ENCODE peak calls at places on chromosome 22, in six cellular contexts. Q, V, S, U, N and Y are unnamed samples.

GRCh38 chr22:17471901-17472566 is 91.3 kb upstream of the SLC25A18 start:
- DNase-seq in Q (no peak), U (no peak), N (no peak), V (no peak), S (no peak), Y (no peak)

GRCh38 chr22:49971232-49972162 is 10.9 kb downstream of the PIM3 start:
- DNase-seq in S (peak; percentile 77), Q (peak; percentile 7), N (peak; percentile 63), V (no peak), U (peak; percentile 91), Y (peak; percentile 86)

GRCh38 chr22:17924076-17924475 is 100.3 kb downstream of the MICAL3 start:
- DNase-seq in Q (no peak), S (no peak), V (no peak), U (no peak), N (no peak), Y (no peak)

GRCh38 chr22:25564979-25565677 is 653 bp downstream of the GRK3 start:
- DNase-seq in U (peak; percentile 67), S (no peak), V (no peak), N (no peak), Q (peak; percentile 40), Y (no peak)

GRCh38 chr22:25406510-25407210 is 157.8 kb upstream of the GRK3 start:
- DNase-seq in V (no peak), N (no peak), Q (no peak), U (peak; percentile 80), S (no peak), Y (no peak)

GRCh38 chr22:32144875-32145274 is 14.2 kb downstream of the C22orf42 start:
- DNase-seq in Q (no peak), S (no peak), U (no peak), V (no peak), N (no peak), Y (peak; percentile 78)

GRCh38 chr22:31652911-31653684 is 8.9 kb downstream of the PISD start:
- DNase-seq in S (no peak), V (no peak), Q (no peak), N (no peak), U (no peak), Y (no peak)

GRCh38 chr22:33255781-33256180 is 197.6 kb upstream of the SYN3 start:
- DNase-seq in V (no peak), U (no peak), S (no peak), Q (no peak), N (no peak), Y (no peak)

GRCh38 chr22:18076060-18076497 is 1.7 kb upstream of the PEX26 start:
- DNase-seq in U (no peak), Q (peak; percentile 65), S (peak; percentile 94), N (peak; percentile 91), V (peak; percentile 90), Y (no peak)

GRCh38 chr22:46019351-46019750 is 42.4 kb upstream of the WNT7B start:
- DNase-seq in N (no peak), U (no peak), Q (no peak), V (no peak), S (no peak), Y (peak; percentile 39)

GRCh38 chr22:39428597-39429071 is 28.2 kb upstream of the MGAT3 start:
- DNase-seq in S (no peak), Q (no peak), N (no peak), V (peak; percentile 87), U (no peak), Y (no peak)

GRCh38 chr22:30605449-30606110 is 1.4 kb upstream of the TCN2 start:
- DNase-seq in V (peak; percentile 45), Q (peak; percentile 48), S (peak; percentile 63), U (no peak), N (peak; percentile 59), Y (peak; percentile 72)

GRCh38 chr22:49325531-49326395 is 501.9 kb downstream of the BRD1 start:
- DNase-seq in Q (no peak), U (peak; percentile 20), N (no peak), V (no peak), S (no peak), Y (no peak)

GRCh38 chr22:38862375-38863329 is 9.4 kb downstream of the CBX6 start:
- DNase-seq in S (peak; percentile 72), V (no peak), U (no peak), Q (no peak), N (peak; percentile 37), Y (peak; percentile 43)

GRCh38 chr22:47369431-47370015 is 607.1 kb downstream of the TBC1D22A start:
- DNase-seq in S (peak; percentile 6), U (no peak), Q (no peak), V (no peak), N (no peak), Y (no peak)

GRCh38 chr22:42261266-42261665 is 9.2 kb downstream of the TCF20 start:
- DNase-seq in Q (no peak), V (peak; percentile 12), N (peak; percentile 64), U (no peak), S (peak; percentile 78), Y (no peak)

GRCh38 chr22:40524392-40525249 is 111.9 kb downstream of the MRTFA start:
- DNase-seq in U (no peak), N (peak; percentile 47), V (no peak), S (peak; percentile 76), Q (no peak), Y (no peak)
- TF ChIP-seq CTCF in U (no peak), N (peak; percentile 49), V (peak; percentile 33), S (peak; percentile 38), Q (no peak), Y (no peak)

GRCh38 chr22:21713428-21714058 is 22.1 kb downstream of the YPEL1 start:
- DNase-seq in N (no peak), Q (no peak), S (no peak), V (no peak), U (no peak), Y (no peak)
- TF ChIP-seq CTCF in N (no peak), Q (no peak), S (no peak), V (no peak), U (no peak), Y (peak; percentile 29)

DNA sequence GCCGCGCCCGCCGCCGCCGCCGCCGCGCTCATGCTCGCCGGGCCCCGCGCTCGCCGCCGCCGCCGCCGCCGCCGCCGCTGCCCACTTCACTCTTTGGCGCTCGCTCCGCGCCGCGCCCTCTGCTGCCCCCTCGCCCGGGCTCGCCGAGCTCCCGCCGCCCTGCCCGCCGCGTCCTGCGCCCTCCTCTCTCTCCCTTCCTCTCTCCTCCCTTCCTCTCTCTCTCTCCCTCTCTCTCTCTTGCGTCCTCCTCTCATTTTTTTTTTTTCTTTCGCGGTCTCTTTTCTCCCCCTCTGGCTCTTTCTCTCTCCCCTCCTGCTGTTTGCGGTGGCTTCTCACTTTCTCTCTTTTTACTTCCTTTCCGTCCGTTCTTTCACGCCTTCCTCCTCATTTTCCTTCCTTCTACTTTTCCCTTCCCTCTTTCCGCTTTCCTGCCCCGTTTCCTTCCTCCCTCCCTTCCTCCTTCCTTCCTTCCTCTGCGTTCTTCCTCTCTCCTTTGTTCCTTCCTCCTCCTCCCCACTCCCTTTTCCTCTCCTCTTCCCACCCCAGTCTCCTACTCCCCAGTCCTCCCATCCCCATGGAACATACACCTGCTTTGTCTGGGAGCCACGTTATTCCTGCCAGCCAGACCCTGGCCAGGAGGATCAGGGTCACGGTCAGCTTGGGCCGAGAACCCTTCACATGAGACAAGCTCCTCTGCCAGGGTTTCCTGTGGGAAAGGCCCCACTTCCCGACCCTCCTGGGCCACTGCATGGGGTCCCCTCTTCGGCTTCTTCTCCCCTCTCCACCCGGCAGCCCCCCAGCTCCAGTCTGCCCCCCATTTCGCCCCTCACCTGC is 19.3 kb upstream of the SHISAL1 start:
- DNase-seq in S (peak; percentile 60), Q (peak; percentile 38), N (no peak), V (no peak), U (no peak), Y (no peak)
- TF ChIP-seq CTCF in S (no peak), Q (no peak), N (no peak), V (no peak), U (no peak), Y (no peak)

GRCh38 chr22:19964701-19965386 is 23.2 kb upstream of the TXNRD2 start:
- DNase-seq in Q (no peak), U (peak; percentile 54), V (no peak), N (no peak), S (no peak), Y (no peak)

GRCh38 chr22:19967850-19968449 is 26.3 kb upstream of the TXNRD2 start:
- DNase-seq in U (no peak), V (no peak), Q (no peak), S (no peak), N (no peak), Y (no peak)

GRCh38 chr22:19963863-19964642 is 22.4 kb upstream of the TXNRD2 start:
- DNase-seq in S (no peak), U (peak; percentile 53), Q (no peak), V (no peak), N (no peak), Y (no peak)

GRCh38 chr22:19966908-19967750 is 25.5 kb upstream of the TXNRD2 start:
- DNase-seq in Q (no peak), U (no peak), N (no peak), S (no peak), V (no peak), Y (no peak)

DNA sequence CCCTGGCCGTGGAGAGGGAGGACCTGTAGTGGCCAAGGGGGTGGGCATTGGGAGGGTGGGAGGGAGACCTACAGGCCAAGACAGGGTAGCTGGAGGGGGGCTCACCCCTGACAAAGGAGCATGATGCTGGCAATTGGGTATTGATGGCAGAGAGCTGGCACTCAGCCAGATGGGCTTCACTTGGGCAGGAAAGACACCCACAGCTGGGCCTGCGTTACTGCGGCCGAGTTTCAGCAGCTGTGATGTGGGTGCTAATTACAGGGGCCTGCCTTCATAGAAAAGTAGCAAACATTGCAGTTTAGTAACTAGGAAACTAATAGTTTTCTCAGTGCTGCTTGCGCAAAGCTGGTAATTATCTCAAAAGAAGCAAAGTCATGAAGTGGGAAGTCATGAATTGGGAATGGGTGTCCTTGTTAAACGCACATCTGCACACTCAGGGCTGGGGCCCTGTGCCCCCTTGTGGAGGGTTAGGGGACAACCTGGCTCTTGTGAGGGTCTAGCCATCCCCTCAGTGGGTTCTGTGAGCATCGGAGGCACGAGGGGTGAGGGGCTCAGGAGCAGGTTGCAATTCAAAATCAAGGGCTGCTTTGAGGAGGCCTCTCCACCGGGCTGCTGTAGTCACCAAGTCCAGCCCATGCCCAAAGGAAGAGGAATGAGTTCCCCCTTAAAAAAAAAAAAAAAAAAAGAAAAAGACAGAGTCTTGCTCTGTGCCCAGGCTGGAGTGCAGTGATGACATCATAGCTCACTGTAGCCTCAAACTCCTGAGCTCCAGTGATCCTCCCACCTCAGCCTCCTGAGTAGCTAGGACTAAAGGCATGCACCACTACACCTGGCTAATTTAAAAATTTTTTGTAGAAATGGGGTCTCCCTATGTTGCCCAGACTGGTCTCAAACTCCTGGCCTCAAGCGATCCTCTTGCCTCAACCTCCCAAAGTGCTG is 24.4 kb upstream of the TXNRD2 start:
- DNase-seq in U (no peak), V (no peak), Q (peak; percentile 51), S (no peak), N (no peak), Y (no peak)
- TF ChIP-seq CTCF in U (no peak), V (peak; percentile 54), Q (peak; percentile 59), S (peak; percentile 40), N (peak; percentile 42), Y (peak; percentile 18)

GRCh38 chr22:37281646-37282384 is 493 bp upstream of the CYTH4 start:
- DNase-seq in U (peak; percentile 19), S (no peak), V (no peak), Q (no peak), N (no peak), Y (no peak)

GRCh38 chr22:37284126-37284806 is 2.0 kb downstream of the CYTH4 start:
- DNase-seq in U (peak; percentile 64), S (no peak), V (no peak), Q (no peak), N (no peak), Y (peak; percentile 74)

GRCh38 chr22:37282385-37282677 is at the start of gene CYTH4:
- DNase-seq in Q (no peak), S (no peak), N (no peak), V (no peak), U (peak; percentile 86), Y (peak; percentile 96)

GRCh38 chr22:37284807-37285355 is 2.6 kb downstream of the CYTH4 start:
- DNase-seq in N (no peak), V (no peak), S (no peak), U (peak; percentile 84), Q (no peak), Y (peak; percentile 92)

GRCh38 chr22:37283393-37283937 is 1.2 kb downstream of the CYTH4 start:
- DNase-seq in S (no peak), Q (no peak), V (no peak), U (peak; percentile 70), N (no peak), Y (peak; percentile 61)
- TF ChIP-seq CTCF in S (no peak), Q (no peak), V (peak; percentile 30), U (no peak), N (peak; percentile 41), Y (no peak)